ENCODE peak calls at places on chromosomes 4 and X, in four cellular contexts. V is neuronal stem cell, J is IMR-90, C is H1. R is an unnamed sample.

GRCh38 chrX:107549504-107549903 is 78.8 kb upstream of the PRPS1 start:
- DNase-seq in V (no peak), J (no peak), C (no peak), R (no peak)

GRCh38 chrX:102697506-102697905 is 14.7 kb upstream of the GPRASP2 start:
- DNase-seq in V (no peak), J (peak; percentile 52), C (no peak), R (no peak)

GRCh38 chrX:124232523-124233201 is 99.8 kb upstream of the TEX13D start:
- DNase-seq in V (no peak), J (no peak), C (no peak), R (no peak)

GRCh38 chr4:6162885-6163284 is 37.5 kb downstream of the JAKMIP1 start:
- DNase-seq in V (no peak), J (no peak), C (no peak), R (no peak)

GRCh38 chr4:145481164-145481941 is at the start of gene SMAD1:
- DNase-seq in V (peak; percentile 64), J (peak; percentile 82), C (no peak), R (peak; percentile 69)

GRCh38 chrX:119503484-119503861 is 35.2 kb downstream of the SLC25A5 start:
- DNase-seq in V (no peak), J (peak; percentile 81), C (no peak), R (no peak)

GRCh38 chr4:178244785-178245184 is 802.5 kb upstream of the AGA start:
- DNase-seq in V (no peak), J (no peak), C (no peak), R (no peak)

GRCh38 chr4:23993373-23993772 is 103.5 kb upstream of the PPARGC1A start:
- DNase-seq in V (no peak), J (no peak), C (no peak), R (no peak)

GRCh38 chrX:758917-759316 is 128.3 kb downstream of the SHOX start:
- DNase-seq in V (no peak), J (no peak), C (no peak), R (no peak)

GRCh38 chr4:26015133-26015651 is 101.2 kb downstream of the SMIM20 start:
- DNase-seq in V (no peak), J (peak; percentile 97), C (no peak), R (no peak)

GRCh38 chr4:24368801-24369200 is 215.6 kb downstream of the DHX15 start:
- DNase-seq in V (no peak), J (no peak), C (no peak), R (no peak)

GRCh38 chr4:189143255-189143654 is 797.4 kb upstream of the FRG1 start:
- DNase-seq in V (no peak), J (peak; percentile 66), C (no peak), R (no peak)

GRCh38 chr4:48175806-48176205 is 41.8 kb upstream of the TXK start:
- DNase-seq in V (no peak), J (peak; percentile 16), C (no peak), R (no peak)

GRCh38 chrX:74540635-74541249 is 73.7 kb downstream of the RLIM start:
- DNase-seq in V (no peak), J (no peak), C (no peak), R (no peak)

GRCh38 chrX:3806630-3807029 is 93.2 kb upstream of the PRKX start:
- DNase-seq in V (no peak), J (no peak), C (no peak), R (no peak)

GRCh38 chr4:182533948-182534347 is 290.7 kb downstream of the TENM3 start:
- DNase-seq in V (no peak), J (peak; percentile 74), C (no peak), R (no peak)

GRCh38 chr4:73668806-73669205 is 48.6 kb upstream of the RASSF6 start:
- DNase-seq in V (no peak), J (no peak), C (no peak), R (no peak)

GRCh38 chr4:71188951-71189350 is 149.9 kb upstream of the SLC4A4 start:
- DNase-seq in V (no peak), J (no peak), C (no peak), R (no peak)

GRCh38 chr4:173526034-173526482 is 4.0 kb downstream of the HAND2 start:
- DNase-seq in V (no peak), J (no peak), C (no peak), R (no peak)

GRCh38 chrX:108224727-108225455 is 133.3 kb downstream of the ATG4A start:
- DNase-seq in V (peak; percentile 46), J (peak; percentile 31), C (no peak), R (peak; percentile 52)

GRCh38 chr4:13642163-13642562 is 14.6 kb upstream of the BOD1L1 start:
- DNase-seq in V (no peak), J (peak; percentile 59), C (no peak), R (no peak)

GRCh38 chr4:6916587-6917444 is 7.2 kb downstream of the TBC1D14 start:
- DNase-seq in V (no peak), J (no peak), C (no peak), R (no peak)

GRCh38 chrX:39065051-39065871 is 264.0 kb downstream of the MID1IP1 start:
- DNase-seq in V (peak; percentile 61), J (no peak), C (peak; percentile 19), R (peak; percentile 73)

GRCh38 chrX:74449937-74450330 is 28.6 kb downstream of the SLC16A2 start:
- DNase-seq in V (no peak), J (peak; percentile 68), C (no peak), R (no peak)

GRCh38 chrX:106363214-106363613 is 195.1 kb downstream of the PWWP3B start:
- DNase-seq in V (no peak), J (no peak), C (no peak), R (no peak)

GRCh38 chr4:38310446-38311043 is 350.3 kb downstream of the PTTG2 start:
- DNase-seq in V (no peak), J (no peak), C (no peak), R (no peak)

GRCh38 chrX:12383196-12383595 is 244.9 kb downstream of the FRMPD4 start:
- DNase-seq in V (no peak), J (no peak), C (no peak), R (no peak)

GRCh38 chr4:8723222-8723980 is 130.8 kb downstream of the CPZ start:
- DNase-seq in V (no peak), J (no peak), C (no peak), R (peak; percentile 26)

GRCh38 chrX:125577479-125577878 is 257.8 kb downstream of the TEX13C start:
- DNase-seq in V (no peak), J (no peak), C (no peak), R (no peak)

GRCh38 chr4:24805566-24805965 is 10.2 kb downstream of the SOD3 start:
- DNase-seq in V (no peak), J (no peak), C (no peak), R (no peak)

GRCh38 chrX:9340619-9341304 is 124.1 kb upstream of the TBL1X start:
- DNase-seq in V (no peak), J (peak; percentile 43), C (no peak), R (peak; percentile 29)

GRCh38 chr4:147318581-147318980 is 162.3 kb upstream of the EDNRA start:
- DNase-seq in V (no peak), J (peak; percentile 68), C (no peak), R (no peak)

GRCh38 chr4:57154191-57154590 is 44.0 kb upstream of the IGFBP7 start:
- DNase-seq in V (no peak), J (peak; percentile 23), C (no peak), R (no peak)
- H2BK15ac ChIP-seq in V (no peak overlapping the region), J (peak overlapping the region; percentile 73), C (no peak overlapping the region), R (no peak overlapping the region)

GRCh38 chrX:153818571-153819397 is 11.6 kb downstream of the PDZD4 start:
- DNase-seq in V (peak; percentile 54), J (no peak), C (no peak), R (no peak)
- H4K91ac ChIP-seq in V (no peak overlapping the region), J (no peak overlapping the region), C (no peak overlapping the region), R (no peak overlapping the region)

DNA sequence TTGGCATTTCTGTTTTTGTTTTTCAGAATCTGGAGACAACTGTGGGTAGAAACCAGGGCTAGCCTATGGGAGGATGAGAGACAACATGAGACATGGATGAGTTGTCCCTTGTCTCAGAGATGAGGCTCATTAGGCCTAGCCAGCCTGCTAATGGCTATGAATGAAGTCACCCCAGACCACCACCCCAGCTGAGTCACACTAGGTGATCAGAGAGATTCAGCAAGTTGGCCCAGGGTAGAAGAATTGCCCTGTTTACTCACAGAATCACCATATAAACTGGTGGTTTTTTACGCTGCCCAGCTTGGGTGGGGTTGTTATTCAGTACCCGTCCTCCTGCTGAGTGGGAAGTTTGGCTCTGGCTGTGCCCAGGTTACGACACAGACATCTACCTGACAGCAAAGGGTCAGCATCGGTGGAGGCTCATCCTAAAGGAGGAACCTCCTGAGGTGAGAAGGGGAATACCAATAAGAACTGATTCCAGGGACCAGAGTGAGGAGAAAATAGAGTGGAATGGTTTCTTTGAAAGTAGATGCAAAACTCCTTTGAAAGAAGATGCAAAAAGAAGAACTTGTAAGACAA is 17.2 kb upstream of the ARSJ start:
- DNase-seq in V (no peak), J (peak; percentile 64), C (peak; percentile 36), R (no peak)
- H2AK5ac ChIP-seq in V (no peak overlapping the region), J (peak overlapping the region; percentile 21), C (no peak overlapping the region), R (no peak overlapping the region)

DNA sequence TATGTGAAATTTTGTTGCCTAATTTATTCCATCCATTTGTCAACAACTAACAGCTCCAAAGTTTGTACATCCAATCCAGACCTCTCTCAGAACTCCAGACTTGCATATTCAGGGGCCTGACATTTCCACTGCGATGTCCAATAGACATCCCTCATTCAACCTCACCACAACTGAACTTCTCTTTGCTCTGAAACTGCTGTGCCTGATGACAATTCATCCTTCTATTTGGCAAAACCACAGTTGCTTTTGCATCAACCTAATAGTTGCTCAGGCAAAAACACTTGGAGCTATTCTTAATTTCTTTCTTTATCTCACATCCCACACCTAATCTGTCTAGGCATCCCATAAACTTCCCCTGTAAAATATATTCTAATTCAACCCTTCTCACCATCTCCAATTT is 56.5 kb downstream of the ANTXR2 start:
- DNase-seq in V (no peak), J (peak; percentile 37), C (no peak), R (no peak)
- H2BK15ac ChIP-seq in V (no peak overlapping the region), J (peak overlapping the region; percentile 91), C (no peak overlapping the region), R (no peak overlapping the region)